ENCODE peak calls at places on chromosomes 1 and 21, in nine cellular contexts. P, R, N, H, M, W, E, L and X are unnamed samples. For H3K36me3, the result is how much of the 10 kb centered on the place peaks cover.

GRCh38 chr1:43973981-43974442 is 748 bp upstream of the ATP6V0B start:
- DNase-seq in P (no peak), R (no peak), N (no peak), H (no peak), M (no peak), W (no peak), E (no peak), L (no peak), X (peak)

GRCh38 chr1:185840880-185841279 is 106.7 kb downstream of the HMCN1 start:
- DNase-seq in P (no peak), R (no peak), N (no peak), H (no peak), M (no peak), W (no peak), E (no peak), L (no peak), X (no peak)

GRCh38 chr21:38796426-38796825 is 9.3 kb upstream of the ETS2 start:
- DNase-seq in P (no peak), R (no peak), N (no peak), H (no peak), M (peak), W (no peak), E (no peak), L (no peak), X (no peak)

GRCh38 chr1:246815693-246816270 is 91.6 kb downstream of the SCCPDH start:
- DNase-seq in P (no peak), R (peak), N (no peak), H (no peak), M (no peak), W (no peak), E (no peak), L (no peak), X (no peak)

GRCh38 chr1:162716123-162716522 is 74.4 kb upstream of the HSD17B7 start:
- DNase-seq in P (no peak), R (no peak), N (no peak), H (no peak), M (no peak), W (no peak), E (no peak), L (no peak), X (no peak)

GRCh38 chr1:226679853-226680516 is 59.1 kb downstream of the ITPKB start:
- DNase-seq in P (peak), R (peak), N (peak), H (peak), M (peak), W (peak), E (peak), L (peak), X (peak)

GRCh38 chr1:36269408-36269838 is 36.7 kb upstream of the SH3D21 start:
- DNase-seq in P (no peak), R (no peak), N (no peak), H (no peak), M (peak), W (no peak), E (peak), L (no peak), X (no peak)

GRCh38 chr1:2435091-2435490 is 22.7 kb upstream of the PEX10 start:
- DNase-seq in P (no peak), R (no peak), N (no peak), H (no peak), M (no peak), W (no peak), E (no peak), L (no peak), X (no peak)

GRCh38 chr1:94020764-94021579 is 100.0 kb downstream of the ABCA4 start:
- DNase-seq in P (no peak), R (no peak), N (no peak), H (no peak), M (peak), W (peak), E (peak), L (peak), X (no peak)

GRCh38 chr1:223189903-223190724 is 47.1 kb upstream of the TLR5 start:
- DNase-seq in P (no peak), R (no peak), N (peak), H (peak), M (peak), W (peak), E (no peak), L (peak), X (no peak)

GRCh38 chr21:39141502-39141901 is 41.7 kb downstream of the PSMG1 start:
- DNase-seq in P (no peak), R (no peak), N (no peak), H (no peak), M (peak), W (no peak), E (no peak), L (no peak), X (no peak)

GRCh38 chr1:228408869-228409805 is 2.5 kb upstream of the TRIM11 start:
- DNase-seq in P (no peak), R (no peak), N (no peak), H (no peak), M (no peak), W (peak), E (no peak), L (no peak), X (no peak)

GRCh38 chr1:213737398-213738040 is 250.3 kb upstream of the PROX1 start:
- DNase-seq in P (no peak), R (peak), N (no peak), H (no peak), M (no peak), W (no peak), E (no peak), L (no peak), X (no peak)

GRCh38 chr1:151399890-151400235 is 490 bp downstream of the PSMB4 start:
- DNase-seq in P (peak), R (peak), N (peak), H (no peak), M (peak), W (peak), E (peak), L (no peak), X (no peak)

GRCh38 chr1:56963667-56964066 is 2.1 kb downstream of the C8B start:
- DNase-seq in P (no peak), R (no peak), N (no peak), H (no peak), M (no peak), W (no peak), E (no peak), L (no peak), X (no peak)

GRCh38 chr1:16606106-16606505 is 7.3 kb downstream of the NBPF1 start:
- DNase-seq in P (no peak), R (no peak), N (no peak), H (no peak), M (no peak), W (peak), E (no peak), L (peak), X (no peak)

GRCh38 chr21:21019681-21020080 is 21.5 kb downstream of the NCAM2 start:
- DNase-seq in P (no peak), R (no peak), N (no peak), H (no peak), M (peak), W (no peak), E (no peak), L (no peak), X (no peak)

GRCh38 chr1:3030663-3031381 is 9.6 kb downstream of the ACTRT2 start:
- DNase-seq in P (no peak), R (no peak), N (no peak), H (no peak), M (no peak), W (peak), E (no peak), L (no peak), X (peak)

GRCh38 chr1:12387641-12388040 is 157.8 kb downstream of the VPS13D start:
- DNase-seq in P (no peak), R (no peak), N (no peak), H (no peak), M (peak), W (no peak), E (no peak), L (no peak), X (no peak)

GRCh38 chr1:201335174-201335870 is 42.2 kb downstream of the TNNT2 start:
- DNase-seq in P (no peak), R (no peak), N (no peak), H (no peak), M (no peak), W (no peak), E (no peak), L (no peak), X (no peak)

GRCh38 chr1:169595764-169596711 is 9.8 kb upstream of the F5 start:
- DNase-seq in P (no peak), R (peak), N (no peak), H (no peak), M (peak), W (peak), E (peak), L (no peak), X (peak)

GRCh38 chr1:205041998-205042910 is 758 bp upstream of the CNTN2 start:
- DNase-seq in P (no peak), R (no peak), N (no peak), H (no peak), M (no peak), W (no peak), E (no peak), L (no peak), X (no peak)

GRCh38 chr1:22662318-22662717 is 9.3 kb downstream of the C1QB start:
- DNase-seq in P (no peak), R (no peak), N (no peak), H (no peak), M (no peak), W (peak), E (no peak), L (no peak), X (peak)

GRCh38 chr21:34073749-34074282 is 438 bp downstream of the MRPS6 start:
- DNase-seq in P (no peak), R (no peak), N (no peak), H (peak), M (no peak), W (peak), E (peak), L (no peak), X (peak)

GRCh38 chr1:216914974-216915373 is 191.7 kb upstream of the ESRRG start:
- DNase-seq in P (no peak), R (no peak), N (no peak), H (no peak), M (no peak), W (no peak), E (no peak), L (no peak), X (no peak)

GRCh38 chr1:211831558-211832323 is 1.2 kb upstream of the LPGAT1 start:
- DNase-seq in P (no peak), R (no peak), N (no peak), H (no peak), M (no peak), W (peak), E (no peak), L (no peak), X (no peak)

GRCh38 chr1:224183591-224184312 is 712 bp downstream of the DEGS1 start:
- DNase-seq in P (peak), R (no peak), N (peak), H (peak), M (peak), W (peak), E (peak), L (peak), X (peak)

GRCh38 chr1:207797229-207797973 is 45.5 kb downstream of the CD46 start:
- DNase-seq in P (peak), R (no peak), N (peak), H (peak), M (peak), W (peak), E (peak), L (peak), X (peak)

GRCh38 chr1:207798847-207799246 is 47.0 kb downstream of the CD46 start:
- DNase-seq in P (no peak), R (peak), N (no peak), H (no peak), M (peak), W (no peak), E (peak), L (peak), X (no peak)

GRCh38 chr1:207791290-207791689 is 39.4 kb downstream of the CD46 start:
- DNase-seq in P (no peak), R (no peak), N (no peak), H (no peak), M (no peak), W (no peak), E (no peak), L (no peak), X (no peak)

GRCh38 chr1:207793327-207793726 is 41.5 kb downstream of the CD46 start:
- DNase-seq in P (no peak), R (no peak), N (no peak), H (no peak), M (no peak), W (no peak), E (no peak), L (no peak), X (no peak)

DNA sequence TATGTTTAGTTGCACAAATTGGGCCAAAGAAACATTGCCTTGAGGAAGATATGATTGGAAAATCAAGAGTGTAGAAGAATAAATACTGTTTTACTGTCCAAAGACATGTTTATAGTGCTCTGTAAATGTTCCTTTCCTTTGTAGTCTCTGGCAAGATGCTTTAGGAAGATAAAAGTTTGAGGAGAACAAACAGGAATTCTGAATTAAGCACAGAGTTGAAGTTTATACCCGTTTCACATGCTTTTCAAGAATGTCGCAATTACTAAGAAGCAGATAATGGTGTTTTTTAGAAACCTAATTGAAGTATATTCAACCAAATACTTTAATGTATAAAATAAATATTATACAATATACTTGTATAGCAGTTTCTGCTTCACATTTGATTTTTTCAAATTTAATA is 43.0 kb downstream of the CD46 start:
- DNase-seq in P (no peak), R (no peak), N (no peak), H (no peak), M (no peak), W (no peak), E (no peak), L (no peak), X (no peak)
- H3K36me3 ChIP-seq in P (under half), R (under half), N (under half), H (under half), M (under half), W (half or more), E (under half), L (under half), X (under half)

DNA sequence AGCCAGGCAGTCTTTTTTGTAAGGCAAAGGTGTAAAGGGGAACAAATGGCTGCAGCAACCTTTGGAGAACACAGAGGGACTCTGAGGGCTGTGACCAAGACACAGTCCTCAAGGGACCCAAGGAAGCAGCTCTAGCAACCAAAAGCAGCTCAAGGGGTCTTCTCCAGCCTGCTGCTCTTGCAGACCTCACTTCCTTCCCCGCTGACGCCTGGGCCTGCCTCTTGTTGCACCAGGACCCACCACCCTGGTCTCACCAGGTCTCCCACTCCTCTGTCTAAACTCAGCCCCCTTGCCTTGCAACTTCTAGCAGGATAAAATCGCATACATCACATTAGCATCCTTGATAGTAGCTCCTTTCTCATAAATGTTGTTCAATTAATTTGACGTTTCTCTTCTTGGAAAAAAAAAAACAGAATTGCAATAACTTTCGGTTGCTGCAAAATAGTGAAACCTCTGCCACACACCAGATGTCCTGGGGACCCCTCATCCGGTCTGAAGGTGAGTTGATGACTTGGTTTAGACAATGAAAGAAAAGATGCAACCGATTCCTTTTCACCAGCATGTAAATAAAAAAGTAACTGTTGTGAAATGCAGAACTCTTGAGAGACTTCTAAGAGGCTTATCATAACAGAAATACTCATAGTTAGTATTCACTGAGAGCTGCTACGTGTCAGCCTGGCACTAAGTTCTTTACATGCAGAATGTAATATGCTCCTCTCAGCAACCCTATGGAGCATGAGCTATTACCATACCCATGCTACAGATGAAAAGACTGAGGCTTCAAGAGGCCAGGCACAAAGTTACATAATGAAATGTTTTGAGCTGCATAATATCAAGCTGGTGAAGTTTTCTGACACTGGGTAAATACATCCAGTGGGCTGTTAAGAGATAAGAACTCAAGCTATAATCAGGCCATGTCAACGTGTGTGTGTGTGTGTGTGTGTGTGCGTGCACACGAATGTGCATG is 58.5 kb downstream of the UMODL1 start:
- DNase-seq in P (no peak), R (no peak), N (no peak), H (no peak), M (no peak), W (no peak), E (no peak), L (no peak), X (no peak)
- H3K36me3 ChIP-seq in P (under half), R (under half), N (under half), H (under half), M (under half), W (under half), E (under half), L (under half), X (under half)

GRCh38 chr1:160874935-160875334 is 10.0 kb downstream of the ITLN1 start:
- DNase-seq in P (no peak), R (no peak), N (no peak), H (no peak), M (no peak), W (no peak), E (no peak), L (no peak), X (no peak)
- H3K36me3 ChIP-seq in P (under half), R (under half), N (under half), H (under half), M (under half), W (under half), E (under half), L (under half), X (under half)

DNA sequence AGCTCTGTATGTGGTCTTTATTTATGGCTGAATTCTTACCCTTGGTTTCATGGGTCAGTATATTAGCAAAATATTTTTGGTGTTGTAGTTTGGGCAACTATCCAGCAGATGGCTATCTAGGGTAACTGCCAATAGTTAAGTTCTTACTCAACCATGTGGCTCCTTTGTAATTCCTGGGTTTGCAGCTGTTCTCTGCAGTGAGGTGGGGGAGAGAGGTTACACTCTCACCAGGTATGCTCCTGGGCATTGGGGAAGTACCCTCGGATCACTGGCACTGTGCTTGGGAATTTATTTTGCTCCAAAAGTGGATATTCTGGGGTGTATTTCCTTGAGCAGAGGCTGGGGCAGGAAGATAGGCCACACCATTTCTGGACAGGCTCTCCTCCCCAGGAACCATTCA is 436.7 kb upstream of the TMPRSS15 start:
- DNase-seq in P (no peak), R (no peak), N (no peak), H (no peak), M (no peak), W (peak), E (peak), L (no peak), X (peak)
- H3K36me3 ChIP-seq in P (under half), R (under half), N (under half), H (under half), M (under half), W (under half), E (under half), L (under half), X (under half)

GRCh38 chr21:25722631-25723030 is 12.1 kb downstream of the ATP5PF start:
- DNase-seq in P (no peak), R (no peak), N (no peak), H (no peak), M (no peak), W (no peak), E (no peak), L (no peak), X (no peak)
- H3K36me3 ChIP-seq in P (under half), R (half or more), N (half or more), H (under half), M (under half), W (half or more), E (under half), L (under half), X (under half)

DNA sequence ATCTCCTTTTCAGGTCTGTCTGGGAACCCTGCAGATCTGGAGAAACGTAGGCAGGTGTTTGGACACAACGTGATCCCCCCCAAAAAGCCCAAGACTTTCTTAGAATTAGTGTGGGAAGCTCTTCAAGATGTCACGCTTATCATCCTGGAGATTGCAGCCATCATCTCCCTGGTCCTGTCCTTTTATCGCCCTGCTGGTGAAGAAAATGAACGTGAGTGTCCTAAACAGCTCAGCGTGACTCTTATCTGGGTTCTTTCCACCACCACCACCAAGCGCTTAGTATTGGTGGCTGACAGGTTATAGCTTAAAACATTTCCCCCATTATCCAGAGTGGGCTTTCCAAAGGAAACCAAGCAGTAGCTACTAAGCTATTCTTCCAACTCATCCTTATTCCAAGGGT is 66.8 kb upstream of the LAX1 start:
- DNase-seq in P (no peak), R (no peak), N (no peak), H (no peak), M (no peak), W (no peak), E (no peak), L (no peak), X (no peak)
- H3K36me3 ChIP-seq in P (under half), R (half or more), N (under half), H (under half), M (under half), W (under half), E (under half), L (under half), X (under half)

GRCh38 chr1:150156868-150157603 is 7.3 kb downstream of the PLEKHO1 start:
- DNase-seq in P (peak), R (no peak), N (no peak), H (no peak), M (peak), W (no peak), E (no peak), L (no peak), X (no peak)

GRCh38 chr1:150160964-150161626 is 11.4 kb downstream of the PLEKHO1 start:
- DNase-seq in P (peak), R (no peak), N (no peak), H (no peak), M (peak), W (no peak), E (no peak), L (no peak), X (no peak)

GRCh38 chr1:150161747-150162581 is 12.2 kb downstream of the PLEKHO1 start:
- DNase-seq in P (peak), R (no peak), N (no peak), H (no peak), M (peak), W (no peak), E (peak), L (no peak), X (peak)

GRCh38 chr1:150162582-150162861 is 12.8 kb downstream of the PLEKHO1 start:
- DNase-seq in P (no peak), R (no peak), N (no peak), H (no peak), M (no peak), W (no peak), E (no peak), L (no peak), X (peak)

DNA sequence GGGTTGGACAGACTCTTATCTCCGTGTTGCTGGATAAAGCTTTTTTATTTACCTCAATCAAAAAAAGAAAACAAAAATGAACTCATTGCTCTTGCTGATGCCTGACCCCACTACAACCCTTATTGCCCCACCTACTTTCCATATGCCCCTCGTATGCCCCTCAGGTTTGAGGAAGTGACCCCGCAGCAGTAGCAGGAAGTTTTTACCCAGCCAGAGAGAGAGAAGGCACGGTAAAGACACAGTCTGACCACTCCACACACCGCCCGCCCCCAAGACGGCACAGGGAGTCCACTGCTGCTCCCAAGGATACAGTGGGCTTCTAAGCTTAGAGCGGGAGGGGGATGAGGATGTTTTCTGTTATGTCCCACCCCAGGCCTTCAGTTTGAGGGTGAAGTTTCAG is 9.8 kb downstream of the PLEKHO1 start:
- DNase-seq in P (no peak), R (no peak), N (no peak), H (no peak), M (no peak), W (no peak), E (no peak), L (no peak), X (no peak)
- H3K36me3 ChIP-seq in P (under half), R (half or more), N (half or more), H (under half), M (under half), W (under half), E (under half), L (under half), X (under half)